ENCODE peak calls at places on chromosomes 2 and 18, in five cellular contexts. X is neuronal stem cell, S is body of pancreas, Y is right cardiac atrium, G is AG04450. Z is an unnamed sample.

GRCh38 chr2:35114765-35115164 is 1240.8 kb upstream of the CRIM1 start:
- DNase-seq in X (no peak), S (peak), Y (peak), G (no peak), Z (no peak)

GRCh38 chr2:53629527-53629926 is 138.1 kb upstream of the CHAC2 start:
- DNase-seq in X (no peak), S (no peak), Y (no peak), G (no peak), Z (no peak)

GRCh38 chr2:8616084-8616419 is 65.8 kb upstream of the ID2 start:
- DNase-seq in X (no peak), S (no peak), Y (no peak), G (no peak), Z (no peak)

GRCh38 chr2:20352230-20353216 is 1.9 kb upstream of the PUM2 start:
- DNase-seq in X (no peak), S (no peak), Y (no peak), G (no peak), Z (no peak)

GRCh38 chr2:237492137-237492890 is 5.3 kb downstream of the MLPH start:
- DNase-seq in X (no peak), S (no peak), Y (no peak), G (no peak), Z (no peak)

GRCh38 chr18:11997466-11997865 is 16.2 kb downstream of the IMPA2 start:
- DNase-seq in X (no peak), S (peak), Y (no peak), G (no peak), Z (no peak)

GRCh38 chr2:227154976-227155375 is 9.0 kb downstream of the COL4A4 start:
- DNase-seq in X (no peak), S (peak), Y (peak), G (peak), Z (no peak)

GRCh38 chr18:26190506-26190905 is 35.7 kb upstream of the TAF4B start:
- DNase-seq in X (no peak), S (no peak), Y (no peak), G (no peak), Z (no peak)

GRCh38 chr2:69034122-69034521 is 21.1 kb downstream of the ANTXR1 start:
- DNase-seq in X (no peak), S (no peak), Y (no peak), G (no peak), Z (no peak)

GRCh38 chr18:1965541-1965940 is 605.8 kb downstream of the METTL4 start:
- DNase-seq in X (peak), S (no peak), Y (no peak), G (no peak), Z (no peak)

GRCh38 chr2:174608866-174609214 is 11.2 kb upstream of the WIPF1 start:
- DNase-seq in X (no peak), S (no peak), Y (no peak), G (no peak), Z (no peak)

GRCh38 chr2:14817848-14818247 is 185.3 kb downstream of the LRATD1 start:
- DNase-seq in X (no peak), S (no peak), Y (no peak), G (no peak), Z (no peak)

GRCh38 chr18:26468931-26469340 is 79.4 kb downstream of the KCTD1 start:
- DNase-seq in X (no peak), S (peak), Y (no peak), G (no peak), Z (no peak)

DNA sequence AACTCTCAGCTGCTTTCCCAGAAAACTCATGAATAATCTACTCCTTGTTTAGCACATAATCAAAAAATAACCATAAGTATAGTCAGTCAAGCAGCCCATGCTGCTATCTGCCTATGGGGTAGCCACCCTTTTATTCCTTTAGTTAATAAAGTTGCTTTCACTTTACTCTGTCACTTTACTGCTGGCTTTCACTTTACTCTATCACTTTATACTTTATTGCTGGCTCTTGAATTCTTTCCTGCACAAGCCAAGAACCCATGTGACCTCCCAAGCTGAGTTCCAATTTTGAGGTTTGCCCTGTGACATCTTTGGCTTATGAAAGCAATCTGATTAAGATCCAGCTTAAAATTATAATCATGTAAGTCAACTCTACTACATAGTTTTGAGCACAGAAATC is 288.1 kb downstream of the PDE11A start:
- DNase-seq in X (no peak), S (no peak), Y (no peak), G (no peak), Z (no peak)
- H3K27ac ChIP-seq in X (no peak), S (no peak), Y (no peak), G (no peak), Z (no peak)

DNA sequence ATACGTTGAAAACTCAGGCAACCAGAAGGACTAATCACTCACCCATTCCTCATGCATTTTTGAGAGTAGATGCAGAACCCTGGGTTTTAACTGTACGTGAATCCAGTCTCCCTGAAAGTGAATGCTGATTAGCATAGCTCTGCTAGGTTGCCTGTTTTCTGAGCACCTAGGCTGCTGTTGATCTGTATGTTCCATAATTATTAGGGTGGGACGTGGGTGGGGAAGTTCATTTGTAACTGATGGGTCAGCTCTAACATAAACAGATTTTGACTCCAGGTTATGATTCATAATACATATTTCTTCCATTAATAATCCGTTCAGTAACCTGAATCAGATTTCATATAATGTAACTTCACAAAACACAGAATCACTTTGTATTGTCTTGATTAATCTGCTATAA is 379.0 kb upstream of the FANCL start:
- DNase-seq in X (no peak), S (no peak), Y (no peak), G (no peak), Z (no peak)
- H3K4me3 ChIP-seq in X (no peak), S (no peak), Y (no peak), G (no peak), Z (no peak)

DNA sequence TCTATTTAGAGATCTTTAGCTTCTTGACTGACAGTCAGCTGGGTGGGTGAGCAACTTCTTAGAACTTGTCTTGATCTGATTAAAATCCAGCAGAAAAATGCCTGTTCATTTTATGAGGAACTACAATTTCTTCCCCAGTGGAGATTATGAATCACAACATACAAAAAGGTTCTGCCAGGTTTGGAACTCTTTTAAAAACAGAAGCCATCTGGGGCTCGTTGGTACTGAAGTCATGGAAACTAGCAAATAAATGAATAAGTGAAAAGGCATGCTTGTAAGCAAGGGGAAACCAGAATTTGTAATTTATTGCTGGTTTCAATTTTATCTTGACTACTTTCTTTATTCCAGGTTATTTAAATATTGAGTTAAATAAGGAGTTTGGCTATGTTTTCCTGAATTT is 767.4 kb downstream of the MBD2 start:
- DNase-seq in X (no peak), S (no peak), Y (no peak), G (no peak), Z (no peak)
- H3K27ac ChIP-seq in X (no peak), S (no peak), Y (no peak), G (no peak), Z (no peak)

GRCh38 chr2:134716716-134717585 is 1.8 kb downstream of the TMEM163 start:
- DNase-seq in X (no peak), S (no peak), Y (no peak), G (no peak), Z (no peak)
- H3K4me3 ChIP-seq in X (no peak), S (no peak), Y (peak), G (no peak), Z (no peak)

DNA sequence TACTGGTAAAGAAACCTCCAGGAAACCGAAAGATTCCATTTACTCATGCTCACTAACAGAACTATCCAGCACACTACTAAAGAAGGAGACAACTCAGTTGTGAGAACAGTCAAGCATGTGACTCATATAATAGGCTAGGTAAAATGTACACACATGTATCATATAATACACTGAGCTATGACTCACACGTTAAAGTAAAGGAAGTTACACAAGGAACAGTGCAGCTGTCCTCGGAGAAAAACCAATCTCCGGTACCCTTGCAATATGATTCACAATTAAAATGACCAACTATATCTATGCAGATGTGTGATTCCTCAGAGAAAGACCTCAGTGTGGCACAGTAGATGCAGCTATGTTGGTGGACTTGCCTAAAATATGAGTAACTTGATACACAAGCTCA is 76.6 kb downstream of the STRN start:
- DNase-seq in X (no peak), S (no peak), Y (no peak), G (peak), Z (no peak)
- H3K27ac ChIP-seq in X (no peak), S (no peak), Y (no peak), G (peak), Z (no peak)

GRCh38 chr2:143398701-143399260 is 269.6 kb downstream of the ARHGAP15 start:
- DNase-seq in X (no peak), S (no peak), Y (no peak), G (no peak), Z (no peak)
- H3K4me3 ChIP-seq in X (no peak), S (no peak), Y (peak), G (peak), Z (no peak)

GRCh38 chr2:12807907-12808810 is 91.4 kb downstream of the TRIB2 start:
- DNase-seq in X (no peak), S (no peak), Y (peak), G (no peak), Z (peak)
- H3K27ac ChIP-seq in X (no peak), S (no peak), Y (peak), G (no peak), Z (peak)

GRCh38 chr2:23531280-23531679 is 146.3 kb downstream of the KLHL29 start:
- DNase-seq in X (no peak), S (no peak), Y (peak), G (no peak), Z (no peak)

GRCh38 chr2:23530909-23531276 is 145.9 kb downstream of the KLHL29 start:
- DNase-seq in X (no peak), S (no peak), Y (peak), G (no peak), Z (no peak)

GRCh38 chr2:23533014-23533730 is 148.2 kb downstream of the KLHL29 start:
- DNase-seq in X (no peak), S (no peak), Y (peak), G (no peak), Z (no peak)

GRCh38 chr2:23531881-23532280 is 146.9 kb downstream of the KLHL29 start:
- DNase-seq in X (no peak), S (no peak), Y (peak), G (no peak), Z (no peak)

GRCh38 chr2:23532311-23533013 is 147.5 kb downstream of the KLHL29 start:
- DNase-seq in X (no peak), S (no peak), Y (peak), G (no peak), Z (peak)
- H3K4me3 ChIP-seq in X (no peak), S (no peak), Y (no peak), G (peak), Z (no peak)

Z was measured in testis.